ENCODE peak calls at places on chromosomes 3 and 15, in five cellular contexts. P is GM13976, V is activated B cell treated with CpG ODN at 0.5 μM for 24 hours, Y is OCI-LY7, X is cardiac fibroblast. B is an unnamed sample.

GRCh38 chr15:35874260-35874905 is 328.4 kb upstream of the DPH6 start:
- DNase-seq in P (no peak), V (no peak), Y (no peak), X (peak; percentile 92), B (no peak)

GRCh38 chr3:186075489-186075888 is 33.4 kb downstream of the ETV5 start:
- DNase-seq in P (no peak), V (no peak), Y (no peak), X (no peak), B (no peak)

GRCh38 chr3:33808559-33808958 is 10.1 kb downstream of the PDCD6IP start:
- DNase-seq in P (no peak), V (no peak), Y (no peak), X (peak; percentile 39), B (no peak)

GRCh38 chr3:184608209-184608608 is 46.6 kb downstream of the EPHB3 start:
- DNase-seq in P (no peak), V (no peak), Y (no peak), X (no peak), B (no peak)

GRCh38 chr15:89206908-89207331 is 14.5 kb downstream of the RLBP1 start:
- DNase-seq in P (peak; percentile 89), V (peak; percentile 64), Y (peak; percentile 70), X (peak; percentile 75), B (peak; percentile 89)

GRCh38 chr15:64216722-64217428 is 54.1 kb upstream of the PPIB start:
- DNase-seq in P (no peak), V (no peak), Y (no peak), X (peak; percentile 6), B (no peak)

GRCh38 chr3:53382106-53382505 is 34.8 kb upstream of the DCP1A start:
- DNase-seq in P (no peak), V (no peak), Y (no peak), X (peak; percentile 75), B (no peak)

GRCh38 chr15:68129072-68129471 is 75.0 kb downstream of the PIAS1 start:
- DNase-seq in P (no peak), V (no peak), Y (no peak), X (no peak), B (no peak)

GRCh38 chr15:42020713-42021273 is at the start of gene PLA2G4E:
- DNase-seq in P (no peak), V (no peak), Y (no peak), X (no peak), B (no peak)

GRCh38 chr3:30232142-30232541 is 374.3 kb upstream of the TGFBR2 start:
- DNase-seq in P (no peak), V (no peak), Y (no peak), X (peak; percentile 76), B (no peak)

GRCh38 chr3:122092460-122093165 is 37.5 kb downstream of the CD86 start:
- DNase-seq in P (peak; percentile 26), V (no peak), Y (peak; percentile 56), X (peak; percentile 59), B (peak; percentile 50)

GRCh38 chr3:135965506-135966348 is at the start of gene PPP2R3A:
- DNase-seq in P (peak; percentile 85), V (peak; percentile 54), Y (peak; percentile 56), X (peak; percentile 83), B (peak; percentile 85)

GRCh38 chr15:77342767-77343166 is 77.1 kb downstream of the PEAK1 start:
- DNase-seq in P (no peak), V (no peak), Y (no peak), X (no peak), B (no peak)

GRCh38 chr15:64164436-64164835 is 1.6 kb upstream of the PPIB start:
- DNase-seq in P (no peak), V (no peak), Y (no peak), X (no peak), B (no peak)

GRCh38 chr3:42655980-42656679 is 2.6 kb downstream of the ZBTB47 start:
- DNase-seq in P (peak; percentile 34), V (no peak), Y (no peak), X (peak; percentile 64), B (no peak)

DNA sequence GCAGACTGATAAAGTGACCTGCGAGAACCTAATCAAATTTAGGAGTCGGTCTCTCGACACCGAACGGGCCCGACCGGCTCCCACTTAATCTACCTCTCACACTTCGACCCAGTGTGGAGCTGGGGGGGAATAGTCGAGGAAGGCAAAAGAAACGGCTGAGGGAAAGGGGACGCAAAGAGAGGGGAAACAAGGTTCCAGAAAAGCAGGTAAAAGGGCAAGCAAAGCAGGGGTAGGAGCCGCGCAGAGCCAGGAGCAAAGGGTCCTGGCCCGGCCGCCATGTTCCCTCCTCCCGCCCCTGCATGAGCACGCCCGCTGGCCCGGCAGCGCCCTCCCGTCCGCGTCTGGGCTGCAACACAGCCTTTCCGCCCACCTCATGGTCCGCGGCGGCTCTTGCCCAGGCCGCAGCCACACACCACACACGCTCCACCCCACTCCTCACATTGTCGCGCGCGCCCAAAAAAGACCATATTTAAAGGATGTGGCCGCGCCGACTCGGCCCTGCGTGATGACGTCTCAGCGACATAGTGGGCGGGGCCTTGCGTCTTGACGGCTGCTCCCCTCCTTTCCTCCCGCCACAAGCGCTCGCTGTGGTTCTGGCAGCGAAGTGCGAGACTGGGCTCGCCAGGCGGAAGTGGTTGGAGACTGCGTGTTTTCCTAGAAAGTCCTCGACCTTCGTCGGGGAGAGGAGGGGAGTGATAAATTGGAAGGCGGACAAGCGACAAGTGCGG is at the start of gene ICE2:
- DNase-seq in P (peak; percentile 90), V (peak; percentile 91), Y (peak; percentile 95), X (peak; percentile 93), B (peak; percentile 87)
- TF ChIP-seq CTCF in P (no peak), V (no peak), Y (no peak), X (no peak), B (peak; percentile 1)

GRCh38 chr15:78565951-78566774 is 843 bp downstream of the CHRNA5 start:
- DNase-seq in P (peak; percentile 30), V (no peak), Y (no peak), X (peak; percentile 15), B (peak; percentile 51)
- TF ChIP-seq CTCF in P (no peak), V (no peak), Y (peak; percentile 8), X (peak; percentile 8), B (no peak)

GRCh38 chr3:52058111-52058510 is 1.7 kb upstream of the DUSP7 start:
- DNase-seq in P (no peak), V (no peak), Y (peak; percentile 36), X (no peak), B (no peak)

GRCh38 chr3:52056968-52057805 is 816 bp upstream of the DUSP7 start:
- DNase-seq in P (peak; percentile 99), V (peak; percentile 92), Y (peak; percentile 99), X (peak; percentile 99), B (peak; percentile 98)

GRCh38 chr3:52055537-52056351 is 627 bp downstream of the DUSP7 start:
- DNase-seq in P (peak; percentile 72), V (peak; percentile 62), Y (peak; percentile 76), X (peak; percentile 57), B (peak; percentile 75)

GRCh38 chr3:52056521-52056967 is at the start of gene DUSP7:
- DNase-seq in P (peak; percentile 85), V (peak; percentile 77), Y (peak; percentile 84), X (peak; percentile 61), B (peak; percentile 90)

GRCh38 chr3:52057806-52058099 is 1.4 kb upstream of the DUSP7 start:
- DNase-seq in P (no peak), V (no peak), Y (no peak), X (no peak), B (no peak)
- TF ChIP-seq CTCF in P (no peak), V (no peak), Y (no peak), X (no peak), B (no peak)

GRCh38 chr15:69474846-69475455 is 22.3 kb downstream of the RPLP1 start:
- DNase-seq in P (no peak), V (no peak), Y (no peak), X (peak; percentile 38), B (no peak)
- TF ChIP-seq CTCF in P (no peak), V (no peak), Y (no peak), X (peak; percentile 40), B (no peak)

DNA sequence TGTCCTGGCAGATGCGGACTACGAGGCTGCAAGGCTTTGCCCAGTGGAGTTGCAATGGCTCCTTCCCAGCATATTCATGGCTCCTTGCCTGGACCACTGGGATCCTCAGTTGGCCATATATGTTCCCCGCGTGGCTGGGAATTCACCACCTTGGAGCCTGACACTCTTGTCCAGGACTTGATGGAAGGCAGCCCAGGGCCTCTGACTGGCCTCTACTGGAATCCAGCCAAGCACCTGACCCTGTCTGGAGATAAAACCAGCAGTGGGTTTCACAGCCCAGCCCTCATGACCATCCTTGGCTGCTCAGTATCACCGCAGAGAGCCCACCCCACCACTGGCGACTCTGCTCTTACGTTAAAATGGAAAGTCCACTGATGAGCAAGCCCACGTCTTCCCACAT is 96.9 kb downstream of the CEMIP start:
- DNase-seq in P (no peak), V (no peak), Y (no peak), X (no peak), B (no peak)
- TF ChIP-seq CTCF in P (no peak), V (no peak), Y (no peak), X (no peak), B (no peak)

GRCh38 chr3:81380234-81380633 is 381.2 kb downstream of the GBE1 start:
- DNase-seq in P (no peak), V (no peak), Y (no peak), X (no peak), B (no peak)

GRCh38 chr3:81378552-81379288 is 382.7 kb downstream of the GBE1 start:
- DNase-seq in P (no peak), V (no peak), Y (no peak), X (no peak), B (no peak)

GRCh38 chr3:81375921-81376320 is 385.5 kb downstream of the GBE1 start:
- DNase-seq in P (no peak), V (no peak), Y (no peak), X (no peak), B (no peak)
- TF ChIP-seq CTCF in P (no peak), V (no peak), Y (no peak), X (no peak), B (no peak)